ENCODE peak calls at places on chromosomes 3 and 15, in nine cellular contexts. V is NCI-H1105, O is fibroblast of lung, D is GM12865, H is T-helper 2 cell, F is GF-D8, J is H54, E is uterus, U is DMS153. X is an unnamed sample.
A peak's percentile ranks its signal among the peaks of the same experiment; 100 is the strongest.

GRCh38 chr3:171788546-171789351 is 21.5 kb downstream of the PLD1 start:
- DNase-seq in F (no peak), H (no peak), V (no peak), U (no peak), D (no peak), J (no peak), O (peak; percentile 80), E (no peak), X (peak; percentile 66)

GRCh38 chr3:124078978-124079911 is 87.3 kb upstream of the ROPN1 start:
- DNase-seq in V (peak; percentile 38), O (peak; percentile 64), F (no peak), H (no peak), E (no peak), J (peak; percentile 16), U (no peak), D (peak; percentile 37), X (peak; percentile 31)

GRCh38 chr15:101063891-101064794 is 145.0 kb downstream of the LRRK1 start:
- DNase-seq in V (no peak), O (peak; percentile 18), D (no peak), U (no peak), E (no peak), H (no peak), J (no peak), F (no peak), X (no peak)

GRCh38 chr3:114722530-114722929 is 424.6 kb downstream of the ZBTB20 start:
- DNase-seq in J (no peak), H (no peak), F (no peak), U (no peak), D (no peak), E (no peak), O (no peak), V (no peak), X (no peak)

GRCh38 chr3:45960289-45960688 is 17.0 kb downstream of the CXCR6 start:
- DNase-seq in F (no peak), E (no peak), V (no peak), J (no peak), D (no peak), H (no peak), O (no peak), U (no peak), X (no peak)

GRCh38 chr15:98648654-98649537 is 557 bp downstream of the IGF1R start:
- DNase-seq in V (no peak), H (no peak), O (peak; percentile 65), J (no peak), U (no peak), D (peak; percentile 74), F (no peak), E (peak; percentile 58), X (peak; percentile 76)

GRCh38 chr15:28933710-28934445 is 48.1 kb downstream of the APBA2 start:
- DNase-seq in F (no peak), H (no peak), E (no peak), J (no peak), V (no peak), O (no peak), U (no peak), D (no peak), X (no peak)

GRCh38 chr15:31857194-31857593 is 173.1 kb upstream of the CHRNA7 start:
- DNase-seq in U (no peak), O (no peak), F (no peak), E (no peak), J (no peak), V (no peak), D (no peak), H (no peak), X (no peak)

GRCh38 chr3:138889792-138890191 is 55.1 kb upstream of the PIK3CB start:
- DNase-seq in F (no peak), V (no peak), J (no peak), U (no peak), O (no peak), D (no peak), E (no peak), H (no peak), X (no peak)

GRCh38 chr3:24340966-24341365 is 153.7 kb downstream of the THRB start:
- DNase-seq in V (no peak), O (no peak), H (no peak), F (no peak), U (no peak), E (no peak), J (no peak), D (no peak), X (no peak)

GRCh38 chr15:70033529-70034140 is 64.1 kb downstream of the TLE3 start:
- DNase-seq in E (peak; percentile 39), D (no peak), F (no peak), J (no peak), H (no peak), V (peak; percentile 93), U (no peak), O (peak; percentile 81), X (no peak)

GRCh38 chr15:98651581-98652220 is 3.4 kb downstream of the IGF1R start:
- DNase-seq in U (no peak), H (no peak), V (no peak), F (no peak), O (peak; percentile 49), J (no peak), E (no peak), D (no peak), X (peak; percentile 19)

GRCh38 chr3:12990306-12990705 is 82.9 kb downstream of the IQSEC1 start:
- DNase-seq in F (no peak), D (no peak), H (no peak), U (no peak), O (no peak), E (no peak), J (no peak), V (no peak), X (no peak)

GRCh38 chr3:65573548-65574116 is 465.1 kb downstream of the MAGI1 start:
- DNase-seq in O (no peak), J (no peak), U (no peak), E (no peak), H (no peak), D (no peak), V (no peak), F (no peak), X (no peak)

GRCh38 chr15:90495067-90495466 is 34.7 kb upstream of the CRTC3 start:
- DNase-seq in D (no peak), F (no peak), J (no peak), E (peak; percentile 24), V (no peak), H (no peak), O (no peak), U (no peak), X (no peak)

GRCh38 chr3:187841552-187841951 is 96.3 kb upstream of the BCL6 start:
- DNase-seq in F (no peak), V (no peak), D (no peak), J (peak; percentile 19), H (no peak), E (no peak), O (no peak), U (no peak), X (peak; percentile 7)

GRCh38 chr3:14561051-14561634 is 21.0 kb upstream of the GRIP2 start:
- DNase-seq in E (no peak), F (no peak), V (no peak), J (peak; percentile 65), D (no peak), H (no peak), U (no peak), O (no peak), X (no peak)

GRCh38 chr3:179463299-179463698 is 12.0 kb upstream of the GNB4 start:
- DNase-seq in O (peak; percentile 44), J (no peak), D (no peak), H (no peak), U (no peak), V (no peak), E (no peak), F (peak; percentile 56), X (peak; percentile 25)

GRCh38 chr15:72368315-72368714 is 7.5 kb downstream of the HEXA start:
- DNase-seq in J (no peak), U (no peak), F (peak; percentile 57), O (no peak), E (no peak), H (no peak), V (no peak), D (no peak), X (peak; percentile 43)

X was measured in NB4.